ENCODE peak calls at places on chromosomes 4 and X, in nine cellular contexts. G, C, M, A, Q, K, R, D and U are unnamed samples.

GRCh38 chr4:79855081-79855480 is 217.9 kb downstream of the ANTXR2 start:
- DNase-seq in G (no peak), C (no peak), M (no peak), A (no peak), Q (no peak), K (no peak), R (no peak), D (no peak), U (no peak)

GRCh38 chrX:30657542-30658238 is 4.5 kb downstream of the GK start:
- DNase-seq in G (no peak), C (no peak), M (no peak), A (no peak), Q (no peak), K (no peak), R (no peak), D (no peak), U (no peak)

GRCh38 chrX:72029473-72030411 is 102.0 kb downstream of the RTL5 start:
- DNase-seq in G (no peak), C (no peak), M (no peak), A (no peak), Q (peak; percentile 40), K (no peak), R (no peak), D (no peak), U (peak; percentile 26)

GRCh38 chrX:122777766-122778165 is 406.3 kb upstream of the GRIA3 start:
- DNase-seq in G (no peak), C (no peak), M (no peak), A (no peak), Q (no peak), K (no peak), R (no peak), D (no peak), U (no peak)

GRCh38 chrX:151754042-151754419 is 19.5 kb downstream of the CNGA2 start:
- DNase-seq in G (no peak), C (no peak), M (no peak), A (no peak), Q (no peak), K (no peak), R (no peak), D (peak; percentile 22), U (no peak)

GRCh38 chr4:104758574-104758973 is 263.9 kb upstream of the CXXC4 start:
- DNase-seq in G (no peak), C (no peak), M (no peak), A (no peak), Q (no peak), K (no peak), R (no peak), D (no peak), U (no peak)

GRCh38 chrX:124098089-124098488 is 136.6 kb downstream of the STAG2 start:
- DNase-seq in G (no peak), C (no peak), M (no peak), A (no peak), Q (peak; percentile 3), K (no peak), R (no peak), D (no peak), U (no peak)

GRCh38 chr4:176981551-176981950 is 188.8 kb upstream of the VEGFC start:
- DNase-seq in G (no peak), C (no peak), M (no peak), A (no peak), Q (no peak), K (no peak), R (no peak), D (no peak), U (no peak)

GRCh38 chr4:149706942-149707341 is 108.7 kb downstream of the IQCM start:
- DNase-seq in G (no peak), C (no peak), M (no peak), A (no peak), Q (no peak), K (no peak), R (no peak), D (no peak), U (no peak)

GRCh38 chrX:116499780-116500179 is 37.0 kb upstream of the CT83 start:
- DNase-seq in G (no peak), C (no peak), M (no peak), A (no peak), Q (no peak), K (no peak), R (no peak), D (no peak), U (no peak)

GRCh38 chrX:131827935-131828334 is 195.2 kb upstream of the STK26 start:
- DNase-seq in G (no peak), C (no peak), M (no peak), A (no peak), Q (no peak), K (no peak), R (peak; percentile 44), D (no peak), U (no peak)

GRCh38 chr4:76637704-76638361 is 202.8 kb downstream of the SHROOM3 start:
- DNase-seq in G (no peak), C (no peak), M (no peak), A (no peak), Q (no peak), K (no peak), R (no peak), D (no peak), U (no peak)

GRCh38 chr4:143337600-143338287 is 1.1 kb downstream of the GAB1 start:
- DNase-seq in G (no peak), C (peak; percentile 78), M (no peak), A (no peak), Q (peak; percentile 13), K (no peak), R (no peak), D (peak; percentile 55), U (peak; percentile 61)

GRCh38 chr4:170014359-170015008 is 11.7 kb downstream of the MFAP3L start:
- DNase-seq in G (no peak), C (no peak), M (no peak), A (no peak), Q (no peak), K (no peak), R (no peak), D (peak; percentile 85), U (no peak)

GRCh38 chr4:108749119-108749518 is 13.7 kb downstream of the ETNPPL start:
- DNase-seq in G (no peak), C (no peak), M (no peak), A (no peak), Q (no peak), K (no peak), R (no peak), D (no peak), U (no peak)

GRCh38 chrX:116198810-116199209 is 28.3 kb downstream of the AGTR2 start:
- DNase-seq in G (no peak), C (no peak), M (no peak), A (no peak), Q (peak; percentile 1), K (no peak), R (no peak), D (no peak), U (no peak)